ENCODE peak calls at places on chromosomes 4 and X, in five cellular contexts. One of them, this sample, is unnamed.
A peak's percentile ranks its signal among the peaks of the same experiment; 100 is the strongest.

GRCh38 chr4:138050601-138051000 is 191.5 kb downstream of the SLC7A11 start:
- DNase-seq in NCI-H345: peak; percentile 39
- DNase-seq in Ammon's horn: no peak
- DNase-seq in NCI-H748 treated with DMSO at 0.1 percent for 48 hours: no peak
- DNase-seq in SK-N-DZ: no peak
- DNase-seq in this sample: peak; percentile 36

GRCh38 chrX:47514553-47515235 is 31.7 kb upstream of the ZNF41 start:
- DNase-seq in NCI-H345: no peak
- DNase-seq in Ammon's horn: no peak
- DNase-seq in NCI-H748 treated with DMSO at 0.1 percent for 48 hours: no peak
- DNase-seq in SK-N-DZ: no peak
- DNase-seq in this sample: no peak

GRCh38 chrX:86047174-86047991 is at the start of gene CHM:
- DNase-seq in NCI-H345: no peak
- DNase-seq in Ammon's horn: peak; percentile 90
- DNase-seq in NCI-H748 treated with DMSO at 0.1 percent for 48 hours: no peak
- DNase-seq in SK-N-DZ: peak; percentile 88
- DNase-seq in this sample: peak; percentile 92

GRCh38 chr4:150087007-150087406 is 8.8 kb downstream of the DCLK2 start:
- DNase-seq in NCI-H345: no peak
- DNase-seq in Ammon's horn: no peak
- DNase-seq in NCI-H748 treated with DMSO at 0.1 percent for 48 hours: no peak
- DNase-seq in SK-N-DZ: no peak
- DNase-seq in this sample: no peak

GRCh38 chr4:8747467-8747841 is 124.2 kb downstream of the HMX1 start:
- DNase-seq in NCI-H345: no peak
- DNase-seq in Ammon's horn: no peak
- DNase-seq in NCI-H748 treated with DMSO at 0.1 percent for 48 hours: no peak
- DNase-seq in SK-N-DZ: no peak
- DNase-seq in this sample: no peak

GRCh38 chrX:1649623-1650022 is 34.8 kb downstream of the ASMT start:
- DNase-seq in NCI-H345: no peak
- DNase-seq in Ammon's horn: no peak
- DNase-seq in NCI-H748 treated with DMSO at 0.1 percent for 48 hours: no peak
- DNase-seq in SK-N-DZ: no peak
- DNase-seq in this sample: no peak

GRCh38 chrX:136200466-136200865 is 50.7 kb downstream of the MAP7D3 start:
- DNase-seq in NCI-H345: no peak
- DNase-seq in Ammon's horn: no peak
- DNase-seq in NCI-H748 treated with DMSO at 0.1 percent for 48 hours: no peak
- DNase-seq in SK-N-DZ: no peak
- DNase-seq in this sample: no peak

GRCh38 chr4:15855804-15856475 is 77.8 kb downstream of the CD38 start:
- DNase-seq in NCI-H345: no peak
- DNase-seq in Ammon's horn: peak; percentile 20
- DNase-seq in NCI-H748 treated with DMSO at 0.1 percent for 48 hours: no peak
- DNase-seq in SK-N-DZ: no peak
- DNase-seq in this sample: peak; percentile 53

GRCh38 chrX:275967-276587 is 5.1 kb upstream of the PLCXD1 start:
- DNase-seq in NCI-H345: no peak
- DNase-seq in Ammon's horn: peak; percentile 82
- DNase-seq in NCI-H748 treated with DMSO at 0.1 percent for 48 hours: no peak
- DNase-seq in SK-N-DZ: no peak
- DNase-seq in this sample: peak; percentile 55